ENCODE peak calls at places on chromosomes 6 and 20, in five cellular contexts. One of them, this sample, is unnamed.

GRCh38 chr6:4931530-4932505 is 72.0 kb downstream of the RPP40 start:
- DNase-seq in ACHN: no peak
- DNase-seq in substantia nigra: no peak
- DNase-seq in activated T-cell treated with anti-CD3 and anti-CD28 coated beads for 4 hours: no peak
- DNase-seq in stimulated activated CD4-positive, alpha-beta T cell treated with anti-CD3 and anti-CD28 coated beads, TNF-alpha, amount 100 ng/mL, for 4 hours: no peak
- DNase-seq in this sample: no peak

GRCh38 chr6:97189767-97190166 is 93.2 kb downstream of the MMS22L start:
- DNase-seq in stimulated activated CD4-positive, alpha-beta T cell treated with anti-CD3 and anti-CD28 coated beads, TNF-alpha, amount 100 ng/mL, for 4 hours: no peak
- DNase-seq in ACHN: no peak
- DNase-seq in activated T-cell treated with anti-CD3 and anti-CD28 coated beads for 4 hours: no peak
- DNase-seq in substantia nigra: no peak
- DNase-seq in this sample: no peak

GRCh38 chr6:146543940-146544661 is 468 bp downstream of the RAB32 start:
- DNase-seq in stimulated activated CD4-positive, alpha-beta T cell treated with anti-CD3 and anti-CD28 coated beads, TNF-alpha, amount 100 ng/mL, for 4 hours: no peak
- DNase-seq in ACHN: peak; percentile 42
- DNase-seq in activated T-cell treated with anti-CD3 and anti-CD28 coated beads for 4 hours: no peak
- DNase-seq in substantia nigra: peak; percentile 54
- DNase-seq in this sample: peak; percentile 28

GRCh38 chr6:11263185-11263817 is 30.8 kb upstream of the NEDD9 start:
- DNase-seq in stimulated activated CD4-positive, alpha-beta T cell treated with anti-CD3 and anti-CD28 coated beads, TNF-alpha, amount 100 ng/mL, for 4 hours: no peak
- DNase-seq in activated T-cell treated with anti-CD3 and anti-CD28 coated beads for 4 hours: no peak
- DNase-seq in substantia nigra: no peak
- DNase-seq in ACHN: peak; percentile 79
- DNase-seq in this sample: no peak

GRCh38 chr20:43560974-43561373 is 2.1 kb downstream of the SGK2 start:
- DNase-seq in stimulated activated CD4-positive, alpha-beta T cell treated with anti-CD3 and anti-CD28 coated beads, TNF-alpha, amount 100 ng/mL, for 4 hours: no peak
- DNase-seq in substantia nigra: no peak
- DNase-seq in activated T-cell treated with anti-CD3 and anti-CD28 coated beads for 4 hours: no peak
- DNase-seq in ACHN: no peak
- DNase-seq in this sample: no peak

GRCh38 chr6:112833546-112834215 is 486.6 kb downstream of the RFPL4B start:
- DNase-seq in stimulated activated CD4-positive, alpha-beta T cell treated with anti-CD3 and anti-CD28 coated beads, TNF-alpha, amount 100 ng/mL, for 4 hours: no peak
- DNase-seq in ACHN: no peak
- DNase-seq in substantia nigra: no peak
- DNase-seq in activated T-cell treated with anti-CD3 and anti-CD28 coated beads for 4 hours: no peak
- DNase-seq in this sample: peak; percentile 35

GRCh38 chr6:150576651-150577226 is 22.9 kb upstream of the PLEKHG1 start:
- DNase-seq in substantia nigra: no peak
- DNase-seq in activated T-cell treated with anti-CD3 and anti-CD28 coated beads for 4 hours: no peak
- DNase-seq in ACHN: no peak
- DNase-seq in stimulated activated CD4-positive, alpha-beta T cell treated with anti-CD3 and anti-CD28 coated beads, TNF-alpha, amount 100 ng/mL, for 4 hours: no peak
- DNase-seq in this sample: no peak

GRCh38 chr6:148874698-148875293 is 128.0 kb downstream of the UST start:
- DNase-seq in stimulated activated CD4-positive, alpha-beta T cell treated with anti-CD3 and anti-CD28 coated beads, TNF-alpha, amount 100 ng/mL, for 4 hours: no peak
- DNase-seq in substantia nigra: no peak
- DNase-seq in activated T-cell treated with anti-CD3 and anti-CD28 coated beads for 4 hours: no peak
- DNase-seq in ACHN: no peak
- DNase-seq in this sample: no peak

GRCh38 chr6:98486052-98486451 is 348.3 kb upstream of the POU3F2 start:
- DNase-seq in stimulated activated CD4-positive, alpha-beta T cell treated with anti-CD3 and anti-CD28 coated beads, TNF-alpha, amount 100 ng/mL, for 4 hours: no peak
- DNase-seq in activated T-cell treated with anti-CD3 and anti-CD28 coated beads for 4 hours: no peak
- DNase-seq in ACHN: no peak
- DNase-seq in substantia nigra: no peak
- DNase-seq in this sample: no peak

GRCh38 chr6:44203955-44204354 is 12.8 kb upstream of the MYMX start:
- DNase-seq in stimulated activated CD4-positive, alpha-beta T cell treated with anti-CD3 and anti-CD28 coated beads, TNF-alpha, amount 100 ng/mL, for 4 hours: no peak
- DNase-seq in ACHN: no peak
- DNase-seq in substantia nigra: no peak
- DNase-seq in activated T-cell treated with anti-CD3 and anti-CD28 coated beads for 4 hours: no peak
- DNase-seq in this sample: no peak

GRCh38 chr20:39946053-39946810 is 742.8 kb downstream of the MAFB start:
- DNase-seq in substantia nigra: no peak
- DNase-seq in activated T-cell treated with anti-CD3 and anti-CD28 coated beads for 4 hours: no peak
- DNase-seq in stimulated activated CD4-positive, alpha-beta T cell treated with anti-CD3 and anti-CD28 coated beads, TNF-alpha, amount 100 ng/mL, for 4 hours: no peak
- DNase-seq in ACHN: no peak
- DNase-seq in this sample: no peak

GRCh38 chr6:52596371-52597028 is 19.6 kb upstream of the TRAM2 start:
- DNase-seq in stimulated activated CD4-positive, alpha-beta T cell treated with anti-CD3 and anti-CD28 coated beads, TNF-alpha, amount 100 ng/mL, for 4 hours: no peak
- DNase-seq in substantia nigra: no peak
- DNase-seq in ACHN: no peak
- DNase-seq in activated T-cell treated with anti-CD3 and anti-CD28 coated beads for 4 hours: no peak
- DNase-seq in this sample: no peak

GRCh38 chr6:4903751-4904370 is 100.0 kb downstream of the RPP40 start:
- DNase-seq in stimulated activated CD4-positive, alpha-beta T cell treated with anti-CD3 and anti-CD28 coated beads, TNF-alpha, amount 100 ng/mL, for 4 hours: no peak
- DNase-seq in substantia nigra: no peak
- DNase-seq in ACHN: no peak
- DNase-seq in activated T-cell treated with anti-CD3 and anti-CD28 coated beads for 4 hours: no peak
- DNase-seq in this sample: no peak

GRCh38 chr20:10537850-10538480 is 102.9 kb downstream of the SLX4IP start:
- DNase-seq in substantia nigra: no peak
- DNase-seq in activated T-cell treated with anti-CD3 and anti-CD28 coated beads for 4 hours: no peak
- DNase-seq in stimulated activated CD4-positive, alpha-beta T cell treated with anti-CD3 and anti-CD28 coated beads, TNF-alpha, amount 100 ng/mL, for 4 hours: no peak
- DNase-seq in ACHN: peak; percentile 32
- DNase-seq in this sample: no peak

GRCh38 chr20:2688041-2688591 is 4.5 kb upstream of the EBF4 start:
- DNase-seq in activated T-cell treated with anti-CD3 and anti-CD28 coated beads for 4 hours: peak; percentile 60
- DNase-seq in stimulated activated CD4-positive, alpha-beta T cell treated with anti-CD3 and anti-CD28 coated beads, TNF-alpha, amount 100 ng/mL, for 4 hours: peak; percentile 40
- DNase-seq in substantia nigra: peak; percentile 19
- DNase-seq in ACHN: peak; percentile 34
- DNase-seq in this sample: peak; percentile 58

GRCh38 chr20:45816951-45817651 is 4.7 kb downstream of the UBE2C start:
- DNase-seq in ACHN: no peak
- DNase-seq in substantia nigra: no peak
- DNase-seq in stimulated activated CD4-positive, alpha-beta T cell treated with anti-CD3 and anti-CD28 coated beads, TNF-alpha, amount 100 ng/mL, for 4 hours: no peak
- DNase-seq in activated T-cell treated with anti-CD3 and anti-CD28 coated beads for 4 hours: no peak
- DNase-seq in this sample: no peak

GRCh38 chr6:5287205-5287965 is 26.1 kb downstream of the FARS2 start:
- DNase-seq in activated T-cell treated with anti-CD3 and anti-CD28 coated beads for 4 hours: no peak
- DNase-seq in stimulated activated CD4-positive, alpha-beta T cell treated with anti-CD3 and anti-CD28 coated beads, TNF-alpha, amount 100 ng/mL, for 4 hours: no peak
- DNase-seq in substantia nigra: no peak
- DNase-seq in ACHN: peak; percentile 59
- DNase-seq in this sample: no peak

GRCh38 chr20:47951521-47951951 is 166.3 kb upstream of the SULF2 start:
- DNase-seq in substantia nigra: no peak
- DNase-seq in stimulated activated CD4-positive, alpha-beta T cell treated with anti-CD3 and anti-CD28 coated beads, TNF-alpha, amount 100 ng/mL, for 4 hours: no peak
- DNase-seq in ACHN: no peak
- DNase-seq in activated T-cell treated with anti-CD3 and anti-CD28 coated beads for 4 hours: no peak
- DNase-seq in this sample: no peak

GRCh38 chr20:61128701-61129655 is 123.1 kb upstream of the CDH4 start:
- DNase-seq in substantia nigra: no peak
- DNase-seq in stimulated activated CD4-positive, alpha-beta T cell treated with anti-CD3 and anti-CD28 coated beads, TNF-alpha, amount 100 ng/mL, for 4 hours: no peak
- DNase-seq in activated T-cell treated with anti-CD3 and anti-CD28 coated beads for 4 hours: no peak
- DNase-seq in ACHN: no peak
- DNase-seq in this sample: no peak

GRCh38 chr20:57717797-57718196 is 8.0 kb upstream of the PMEPA1 start:
- DNase-seq in activated T-cell treated with anti-CD3 and anti-CD28 coated beads for 4 hours: no peak
- DNase-seq in substantia nigra: no peak
- DNase-seq in ACHN: peak; percentile 53
- DNase-seq in stimulated activated CD4-positive, alpha-beta T cell treated with anti-CD3 and anti-CD28 coated beads, TNF-alpha, amount 100 ng/mL, for 4 hours: no peak
- DNase-seq in this sample: no peak

GRCh38 chr6:106098383-106099234 is 12.5 kb downstream of the PRDM1 start:
- DNase-seq in ACHN: no peak
- DNase-seq in stimulated activated CD4-positive, alpha-beta T cell treated with anti-CD3 and anti-CD28 coated beads, TNF-alpha, amount 100 ng/mL, for 4 hours: peak; percentile 44
- DNase-seq in substantia nigra: no peak
- DNase-seq in activated T-cell treated with anti-CD3 and anti-CD28 coated beads for 4 hours: peak; percentile 67
- DNase-seq in this sample: no peak

GRCh38 chr6:50819906-50820589 is 1.4 kb downstream of the TFAP2B start:
- DNase-seq in activated T-cell treated with anti-CD3 and anti-CD28 coated beads for 4 hours: no peak
- DNase-seq in substantia nigra: no peak
- DNase-seq in ACHN: no peak
- DNase-seq in stimulated activated CD4-positive, alpha-beta T cell treated with anti-CD3 and anti-CD28 coated beads, TNF-alpha, amount 100 ng/mL, for 4 hours: no peak
- DNase-seq in this sample: no peak